ENCODE peak calls at places on chromosomes 6 and 20, in four cellular contexts. One of them, this sample, is unnamed.

GRCh38 chr6:119124079-119124824 is 45.8 kb upstream of the FAM184A start:
- DNase-seq in Peyer's patch: no peak
- DNase-seq in left ventricle myocardium inferior: no peak
- DNase-seq in mucosa of descending colon: no peak
- DNase-seq in this sample: no peak

GRCh38 chr6:160173806-160174205 is 52.2 kb downstream of the SLC22A1 start:
- DNase-seq in Peyer's patch: no peak
- DNase-seq in left ventricle myocardium inferior: no peak
- DNase-seq in mucosa of descending colon: no peak
- DNase-seq in this sample: no peak

GRCh38 chr20:40980828-40981310 is 47.8 kb upstream of the TOP1 start:
- DNase-seq in Peyer's patch: no peak
- DNase-seq in left ventricle myocardium inferior: no peak
- DNase-seq in mucosa of descending colon: no peak
- DNase-seq in this sample: no peak

GRCh38 chr6:11730645-11731044 is 48.0 kb downstream of the ADTRP start:
- DNase-seq in Peyer's patch: no peak
- DNase-seq in left ventricle myocardium inferior: no peak
- DNase-seq in mucosa of descending colon: no peak
- DNase-seq in this sample: no peak

GRCh38 chr20:43229696-43230095 is 40.0 kb upstream of the PTPRT start:
- DNase-seq in Peyer's patch: no peak
- DNase-seq in left ventricle myocardium inferior: no peak
- DNase-seq in mucosa of descending colon: no peak
- DNase-seq in this sample: no peak

GRCh38 chr6:27872634-27873028 is 39.6 kb downstream of the OR2B2 start:
- DNase-seq in Peyer's patch: no peak
- DNase-seq in left ventricle myocardium inferior: no peak
- DNase-seq in mucosa of descending colon: no peak
- DNase-seq in this sample: no peak

GRCh38 chr6:138007014-138007472 is 100.2 kb downstream of the PERP start:
- DNase-seq in Peyer's patch: no peak
- DNase-seq in left ventricle myocardium inferior: no peak
- DNase-seq in mucosa of descending colon: peak; percentile 41
- DNase-seq in this sample: no peak

GRCh38 chr20:37990571-37991151 is 42.6 kb downstream of the TTI1 start:
- DNase-seq in Peyer's patch: no peak
- DNase-seq in left ventricle myocardium inferior: peak; percentile 71
- DNase-seq in mucosa of descending colon: peak; percentile 59
- DNase-seq in this sample: peak; percentile 80

GRCh38 chr6:14144678-14145113 is 27.1 kb downstream of the CD83 start:
- DNase-seq in Peyer's patch: peak; percentile 75
- DNase-seq in left ventricle myocardium inferior: peak; percentile 48
- DNase-seq in mucosa of descending colon: peak; percentile 63
- DNase-seq in this sample: peak; percentile 84

GRCh38 chr6:152474341-152474740 is 162.8 kb downstream of the SYNE1 start:
- DNase-seq in Peyer's patch: no peak
- DNase-seq in left ventricle myocardium inferior: no peak
- DNase-seq in mucosa of descending colon: no peak
- DNase-seq in this sample: no peak

GRCh38 chr6:156617376-156617775 is 159.8 kb upstream of the ARID1B start:
- DNase-seq in Peyer's patch: peak; percentile 75
- DNase-seq in left ventricle myocardium inferior: no peak
- DNase-seq in mucosa of descending colon: peak; percentile 90
- DNase-seq in this sample: no peak

GRCh38 chr6:44508646-44509045 is 121.1 kb downstream of the CDC5L start:
- DNase-seq in Peyer's patch: no peak
- DNase-seq in left ventricle myocardium inferior: no peak
- DNase-seq in mucosa of descending colon: no peak
- DNase-seq in this sample: no peak

GRCh38 chr6:4581468-4582420 is 194.5 kb upstream of the CDYL start:
- DNase-seq in Peyer's patch: no peak
- DNase-seq in left ventricle myocardium inferior: no peak
- DNase-seq in mucosa of descending colon: no peak
- DNase-seq in this sample: no peak

GRCh38 chr6:153058909-153059308 is 56.4 kb upstream of the MTRF1L start:
- DNase-seq in Peyer's patch: no peak
- DNase-seq in left ventricle myocardium inferior: no peak
- DNase-seq in mucosa of descending colon: no peak
- DNase-seq in this sample: no peak

GRCh38 chr6:138467901-138468300 is 31.4 kb downstream of the NHSL1 start:
- DNase-seq in Peyer's patch: no peak
- DNase-seq in left ventricle myocardium inferior: no peak
- DNase-seq in mucosa of descending colon: no peak
- DNase-seq in this sample: no peak

GRCh38 chr20:58310291-58310782 is 822 bp downstream of the RAB22A start:
- DNase-seq in Peyer's patch: no peak
- DNase-seq in left ventricle myocardium inferior: no peak
- DNase-seq in mucosa of descending colon: no peak
- DNase-seq in this sample: no peak

GRCh38 chr20:46520976-46521579 is 7.7 kb upstream of the ZNF334 start:
- DNase-seq in Peyer's patch: no peak
- DNase-seq in left ventricle myocardium inferior: no peak
- DNase-seq in mucosa of descending colon: peak; percentile 64
- DNase-seq in this sample: no peak

GRCh38 chr20:62367136-62367482 is at the start of gene LAMA5:
- DNase-seq in Peyer's patch: no peak
- DNase-seq in left ventricle myocardium inferior: peak; percentile 72
- DNase-seq in mucosa of descending colon: peak; percentile 61
- DNase-seq in this sample: peak; percentile 84

GRCh38 chr6:132025468-132025867 is 74.3 kb upstream of the CCN2 start:
- DNase-seq in Peyer's patch: no peak
- DNase-seq in left ventricle myocardium inferior: no peak
- DNase-seq in mucosa of descending colon: no peak
- DNase-seq in this sample: no peak

GRCh38 chr6:143339223-143339622 is 111.3 kb downstream of the ADAT2 start:
- DNase-seq in Peyer's patch: no peak
- DNase-seq in left ventricle myocardium inferior: no peak
- DNase-seq in mucosa of descending colon: no peak
- DNase-seq in this sample: no peak

GRCh38 chr6:22570185-22570551 is 802 bp downstream of the HDGFL1 start:
- DNase-seq in Peyer's patch: peak; percentile 46
- DNase-seq in left ventricle myocardium inferior: no peak
- DNase-seq in mucosa of descending colon: no peak
- DNase-seq in this sample: no peak

GRCh38 chr6:160455484-160456213 is 107.5 kb downstream of the SLC22A3 start:
- DNase-seq in Peyer's patch: peak; percentile 71
- DNase-seq in left ventricle myocardium inferior: peak; percentile 45
- DNase-seq in mucosa of descending colon: peak; percentile 76
- DNase-seq in this sample: peak; percentile 72

GRCh38 chr6:66068033-66068432 is 361.0 kb upstream of the EYS start:
- DNase-seq in Peyer's patch: no peak
- DNase-seq in left ventricle myocardium inferior: no peak
- DNase-seq in mucosa of descending colon: no peak
- DNase-seq in this sample: no peak

GRCh38 chr6:70957284-70957617 is 391 bp upstream of the B3GAT2 start:
- DNase-seq in Peyer's patch: no peak
- DNase-seq in left ventricle myocardium inferior: no peak
- DNase-seq in mucosa of descending colon: no peak
- DNase-seq in this sample: no peak

GRCh38 chr6:116369540-116370327 is 1.0 kb upstream of the DSE start:
- DNase-seq in Peyer's patch: no peak
- DNase-seq in left ventricle myocardium inferior: no peak
- DNase-seq in mucosa of descending colon: no peak
- DNase-seq in this sample: no peak

GRCh38 chr6:158841358-158841757 is 22.2 kb upstream of the EZR start:
- DNase-seq in Peyer's patch: no peak
- DNase-seq in left ventricle myocardium inferior: no peak
- DNase-seq in mucosa of descending colon: no peak
- DNase-seq in this sample: no peak

GRCh38 chr20:16541226-16541625 is 32.0 kb downstream of the KIF16B start:
- DNase-seq in Peyer's patch: no peak
- DNase-seq in left ventricle myocardium inferior: peak; percentile 61
- DNase-seq in mucosa of descending colon: no peak
- DNase-seq in this sample: no peak

GRCh38 chr6:29516108-29516507 is 28.4 kb upstream of the MAS1L start:
- DNase-seq in Peyer's patch: no peak
- DNase-seq in left ventricle myocardium inferior: no peak
- DNase-seq in mucosa of descending colon: no peak
- DNase-seq in this sample: no peak

GRCh38 chr6:9563996-9564395 is 850.9 kb downstream of the TFAP2A start:
- DNase-seq in Peyer's patch: no peak
- DNase-seq in left ventricle myocardium inferior: no peak
- DNase-seq in mucosa of descending colon: no peak
- DNase-seq in this sample: no peak

GRCh38 chr20:25319241-25320034 is 71.2 kb downstream of the ABHD12 start:
- DNase-seq in Peyer's patch: no peak
- DNase-seq in left ventricle myocardium inferior: no peak
- DNase-seq in mucosa of descending colon: peak; percentile 2
- DNase-seq in this sample: no peak

GRCh38 chr6:144214622-144215401 is 64.5 kb downstream of the STX11 start:
- DNase-seq in Peyer's patch: no peak
- DNase-seq in left ventricle myocardium inferior: no peak
- DNase-seq in mucosa of descending colon: no peak
- DNase-seq in this sample: peak; percentile 77

GRCh38 chr6:112931835-112932234 is 584.7 kb downstream of the RFPL4B start:
- DNase-seq in Peyer's patch: no peak
- DNase-seq in left ventricle myocardium inferior: no peak
- DNase-seq in mucosa of descending colon: no peak
- DNase-seq in this sample: no peak

GRCh38 chr6:83463886-83464285 is 33.0 kb upstream of the ME1 start:
- DNase-seq in Peyer's patch: no peak
- DNase-seq in left ventricle myocardium inferior: no peak
- DNase-seq in mucosa of descending colon: peak; percentile 27
- DNase-seq in this sample: no peak

GRCh38 chr6:130020106-130020851 is 1.9 kb downstream of the L3MBTL3 start:
- DNase-seq in Peyer's patch: peak; percentile 58
- DNase-seq in left ventricle myocardium inferior: peak; percentile 33
- DNase-seq in mucosa of descending colon: peak; percentile 43
- DNase-seq in this sample: peak; percentile 70

GRCh38 chr6:111173341-111173740 is 86.0 kb downstream of the SLC16A10 start:
- DNase-seq in Peyer's patch: no peak
- DNase-seq in left ventricle myocardium inferior: no peak
- DNase-seq in mucosa of descending colon: no peak
- DNase-seq in this sample: no peak

GRCh38 chr20:23879328-23879798 is at the start of gene CST5:
- DNase-seq in Peyer's patch: no peak
- DNase-seq in left ventricle myocardium inferior: no peak
- DNase-seq in mucosa of descending colon: no peak
- DNase-seq in this sample: no peak

GRCh38 chr20:23879811-23880374 is 345 bp upstream of the CST5 start:
- DNase-seq in Peyer's patch: no peak
- DNase-seq in left ventricle myocardium inferior: no peak
- DNase-seq in mucosa of descending colon: no peak
- DNase-seq in this sample: no peak

GRCh38 chr20:23878787-23879186 is 761 bp downstream of the CST5 start:
- DNase-seq in Peyer's patch: no peak
- DNase-seq in left ventricle myocardium inferior: no peak
- DNase-seq in mucosa of descending colon: no peak
- DNase-seq in this sample: no peak

GRCh38 chr20:23880426-23880825 is 878 bp upstream of the CST5 start:
- DNase-seq in Peyer's patch: no peak
- DNase-seq in left ventricle myocardium inferior: no peak
- DNase-seq in mucosa of descending colon: no peak
- DNase-seq in this sample: no peak

DNA sequence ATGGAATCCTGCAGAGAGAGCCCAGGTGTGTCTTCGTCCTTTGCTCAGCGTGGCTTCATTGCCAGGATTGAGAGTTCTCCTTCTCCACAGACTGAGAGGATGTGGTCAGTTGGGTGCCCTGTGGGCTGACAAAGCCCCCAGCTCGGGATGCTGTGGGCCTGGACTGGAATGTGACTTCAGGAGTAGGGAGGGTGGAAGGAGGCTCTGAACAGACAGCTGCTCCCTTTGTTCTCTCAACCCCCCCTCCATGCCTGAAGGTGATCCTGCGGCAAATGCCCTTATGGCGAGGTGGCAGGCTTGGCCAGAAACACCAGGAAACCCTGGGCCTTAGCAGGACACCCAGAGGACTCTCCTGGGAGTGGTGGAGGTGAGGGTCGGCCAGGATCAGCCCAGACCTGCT is 1.8 kb upstream of the CST5 start:
- DNase-seq in Peyer's patch: no peak
- DNase-seq in left ventricle myocardium inferior: no peak
- DNase-seq in mucosa of descending colon: no peak
- DNase-seq in this sample: no peak
- H3K36me3 ChIP-seq in Peyer's patch: no peaks in the 10 kb centered on the region
- H3K36me3 ChIP-seq in left ventricle myocardium inferior: no peaks in the 10 kb centered on the region
- H3K36me3 ChIP-seq in mucosa of descending colon: no peaks in the 10 kb centered on the region
- H3K36me3 ChIP-seq in this sample: no peaks in the 10 kb centered on the region

GRCh38 chr6:31362751-31363150 is 5.8 kb upstream of the HLA-B start:
- DNase-seq in Peyer's patch: no peak
- DNase-seq in left ventricle myocardium inferior: no peak
- DNase-seq in mucosa of descending colon: no peak
- DNase-seq in this sample: no peak
- TF ChIP-seq CTCF in Peyer's patch: no peak
- TF ChIP-seq CTCF in left ventricle myocardium inferior: no peak
- TF ChIP-seq CTCF in mucosa of descending colon: no peak
- TF ChIP-seq CTCF in this sample: no peak

GRCh38 chr6:114135348-114136002 is 164.5 kb upstream of the HDAC2 start:
- DNase-seq in Peyer's patch: no peak
- DNase-seq in left ventricle myocardium inferior: no peak
- DNase-seq in mucosa of descending colon: no peak
- DNase-seq in this sample: no peak

GRCh38 chr6:114133816-114134215 is 162.9 kb upstream of the HDAC2 start:
- DNase-seq in Peyer's patch: no peak
- DNase-seq in left ventricle myocardium inferior: no peak
- DNase-seq in mucosa of descending colon: no peak
- DNase-seq in this sample: no peak

DNA sequence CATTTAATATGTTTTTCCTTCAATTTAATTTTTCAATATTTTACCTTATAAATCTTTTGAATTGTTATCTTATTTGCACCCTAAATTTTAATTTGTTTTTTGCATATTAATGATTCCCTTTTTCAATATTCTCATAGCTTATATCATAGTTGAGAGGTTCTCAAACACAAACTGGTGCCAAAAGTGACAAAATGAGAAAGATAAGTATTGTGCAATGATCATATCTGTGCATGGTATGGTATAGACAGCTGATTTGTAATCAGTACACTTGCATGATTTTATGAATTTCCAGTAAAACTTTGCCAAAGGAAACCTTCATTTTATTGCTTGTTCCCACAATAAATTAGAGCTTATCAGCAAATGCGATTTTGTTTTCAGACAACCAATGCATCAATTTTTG is 161.0 kb upstream of the HDAC2 start:
- DNase-seq in Peyer's patch: no peak
- DNase-seq in left ventricle myocardium inferior: no peak
- DNase-seq in mucosa of descending colon: no peak
- DNase-seq in this sample: no peak
- H3K36me3 ChIP-seq in Peyer's patch: no peaks in the 10 kb centered on the region
- H3K36me3 ChIP-seq in left ventricle myocardium inferior: no peaks in the 10 kb centered on the region
- H3K36me3 ChIP-seq in mucosa of descending colon: no peaks in the 10 kb centered on the region
- H3K36me3 ChIP-seq in this sample: no peaks in the 10 kb centered on the region

GRCh38 chr6:101395345-101395744 is 1.8 kb downstream of the GRIK2 start:
- DNase-seq in Peyer's patch: no peak
- DNase-seq in left ventricle myocardium inferior: no peak
- DNase-seq in mucosa of descending colon: no peak
- DNase-seq in this sample: no peak

GRCh38 chr6:101396552-101397173 is 3.2 kb downstream of the GRIK2 start:
- DNase-seq in Peyer's patch: no peak
- DNase-seq in left ventricle myocardium inferior: peak; percentile 57
- DNase-seq in mucosa of descending colon: peak; percentile 85
- DNase-seq in this sample: no peak

GRCh38 chr6:101393291-101394251 is at the start of gene GRIK2:
- DNase-seq in Peyer's patch: peak; percentile 48
- DNase-seq in left ventricle myocardium inferior: no peak
- DNase-seq in mucosa of descending colon: peak; percentile 38
- DNase-seq in this sample: peak; percentile 69

GRCh38 chr6:101392561-101393230 is 812 bp upstream of the GRIK2 start:
- DNase-seq in Peyer's patch: no peak
- DNase-seq in left ventricle myocardium inferior: no peak
- DNase-seq in mucosa of descending colon: no peak
- DNase-seq in this sample: no peak

GRCh38 chr6:101391772-101392560 is 1.5 kb upstream of the GRIK2 start:
- DNase-seq in Peyer's patch: no peak
- DNase-seq in left ventricle myocardium inferior: no peak
- DNase-seq in mucosa of descending colon: no peak
- DNase-seq in this sample: no peak
- TF ChIP-seq CTCF in Peyer's patch: no peak
- TF ChIP-seq CTCF in left ventricle myocardium inferior: no peak
- TF ChIP-seq CTCF in mucosa of descending colon: no peak
- TF ChIP-seq CTCF in this sample: no peak